ENCODE peak calls at places on chromosomes 16 and 17, in ten cellular contexts. One of them, this sample, is unnamed.

GRCh38 chr17:44602970-44603369 is 45.7 kb downstream of the FZD2 start:
- DNase-seq in AG09319: no peak
- DNase-seq in endodermal cell: no peak
- DNase-seq in ascending aorta: no peak
- DNase-seq in fibroblast of pulmonary artery: no peak
- DNase-seq in H9: no peak
- DNase-seq in GM06990: no peak
- DNase-seq in CD14-positive monocyte: no peak
- DNase-seq in omental fat pad: no peak
- DNase-seq in HFFc6: no peak
- DNase-seq in this sample: no peak

GRCh38 chr17:3886776-3887175 is 6.1 kb downstream of the CAMKK1 start:
- DNase-seq in AG09319: no peak
- DNase-seq in endodermal cell: no peak
- DNase-seq in ascending aorta: peak
- DNase-seq in fibroblast of pulmonary artery: no peak
- DNase-seq in H9: no peak
- DNase-seq in GM06990: no peak
- DNase-seq in CD14-positive monocyte: peak
- DNase-seq in omental fat pad: no peak
- DNase-seq in HFFc6: no peak
- DNase-seq in this sample: no peak

GRCh38 chr17:9309216-9309615 is 266.4 kb downstream of the STX8 start:
- DNase-seq in AG09319: no peak
- DNase-seq in endodermal cell: peak
- DNase-seq in ascending aorta: no peak
- DNase-seq in fibroblast of pulmonary artery: no peak
- DNase-seq in H9: no peak
- DNase-seq in GM06990: no peak
- DNase-seq in CD14-positive monocyte: no peak
- DNase-seq in omental fat pad: no peak
- DNase-seq in HFFc6: no peak
- DNase-seq in this sample: no peak

GRCh38 chr17:15261063-15261817 is 3.9 kb downstream of the PMP22 start:
- DNase-seq in AG09319: no peak
- DNase-seq in endodermal cell: peak
- DNase-seq in ascending aorta: peak
- DNase-seq in fibroblast of pulmonary artery: peak
- DNase-seq in H9: peak
- DNase-seq in GM06990: no peak
- DNase-seq in CD14-positive monocyte: no peak
- DNase-seq in omental fat pad: no peak
- DNase-seq in HFFc6: peak
- DNase-seq in this sample: peak

GRCh38 chr16:85234310-85235235 is 122.3 kb upstream of the CIBAR2 start:
- DNase-seq in AG09319: peak
- DNase-seq in endodermal cell: peak
- DNase-seq in ascending aorta: peak
- DNase-seq in fibroblast of pulmonary artery: peak
- DNase-seq in H9: peak
- DNase-seq in GM06990: no peak
- DNase-seq in CD14-positive monocyte: no peak
- DNase-seq in omental fat pad: no peak
- DNase-seq in HFFc6: peak
- DNase-seq in this sample: no peak

GRCh38 chr17:182164-182751 is 808 bp upstream of the DOC2B start:
- DNase-seq in AG09319: no peak
- DNase-seq in endodermal cell: no peak
- DNase-seq in ascending aorta: no peak
- DNase-seq in fibroblast of pulmonary artery: no peak
- DNase-seq in H9: no peak
- DNase-seq in GM06990: no peak
- DNase-seq in CD14-positive monocyte: no peak
- DNase-seq in omental fat pad: no peak
- DNase-seq in HFFc6: no peak
- DNase-seq in this sample: no peak

GRCh38 chr17:38333635-38334295 is 10.0 kb downstream of the GPR179 start:
- DNase-seq in AG09319: no peak
- DNase-seq in endodermal cell: peak
- DNase-seq in ascending aorta: no peak
- DNase-seq in fibroblast of pulmonary artery: peak
- DNase-seq in H9: peak
- DNase-seq in GM06990: no peak
- DNase-seq in CD14-positive monocyte: peak
- DNase-seq in omental fat pad: no peak
- DNase-seq in HFFc6: no peak
- DNase-seq in this sample: peak

GRCh38 chr16:79417465-79418093 is 183.0 kb downstream of the MAF start:
- DNase-seq in AG09319: no peak
- DNase-seq in endodermal cell: no peak
- DNase-seq in ascending aorta: no peak
- DNase-seq in fibroblast of pulmonary artery: no peak
- DNase-seq in H9: no peak
- DNase-seq in GM06990: no peak
- DNase-seq in CD14-positive monocyte: no peak
- DNase-seq in omental fat pad: no peak
- DNase-seq in HFFc6: no peak
- DNase-seq in this sample: no peak

GRCh38 chr16:28980929-28981328 is 3.9 kb upstream of the LAT start:
- DNase-seq in AG09319: no peak
- DNase-seq in endodermal cell: no peak
- DNase-seq in ascending aorta: no peak
- DNase-seq in fibroblast of pulmonary artery: no peak
- DNase-seq in H9: no peak
- DNase-seq in GM06990: no peak
- DNase-seq in CD14-positive monocyte: no peak
- DNase-seq in omental fat pad: no peak
- DNase-seq in HFFc6: no peak
- DNase-seq in this sample: no peak

GRCh38 chr16:28974437-28975157 is at the start of gene SPNS1:
- DNase-seq in AG09319: peak
- DNase-seq in endodermal cell: peak
- DNase-seq in ascending aorta: peak
- DNase-seq in fibroblast of pulmonary artery: peak
- DNase-seq in H9: peak
- DNase-seq in GM06990: peak
- DNase-seq in CD14-positive monocyte: peak
- DNase-seq in omental fat pad: peak
- DNase-seq in HFFc6: peak
- DNase-seq in this sample: peak

GRCh38 chr16:28975158-28975603 is 603 bp downstream of the SPNS1 start:
- DNase-seq in AG09319: no peak
- DNase-seq in endodermal cell: peak
- DNase-seq in ascending aorta: no peak
- DNase-seq in fibroblast of pulmonary artery: no peak
- DNase-seq in H9: no peak
- DNase-seq in GM06990: no peak
- DNase-seq in CD14-positive monocyte: no peak
- DNase-seq in omental fat pad: no peak
- DNase-seq in HFFc6: no peak
- DNase-seq in this sample: no peak

GRCh38 chr16:28981517-28981916 is 3.3 kb upstream of the LAT start:
- DNase-seq in AG09319: no peak
- DNase-seq in endodermal cell: peak
- DNase-seq in ascending aorta: no peak
- DNase-seq in fibroblast of pulmonary artery: peak
- DNase-seq in H9: peak
- DNase-seq in GM06990: no peak
- DNase-seq in CD14-positive monocyte: no peak
- DNase-seq in omental fat pad: no peak
- DNase-seq in HFFc6: no peak
- DNase-seq in this sample: peak

DNA sequence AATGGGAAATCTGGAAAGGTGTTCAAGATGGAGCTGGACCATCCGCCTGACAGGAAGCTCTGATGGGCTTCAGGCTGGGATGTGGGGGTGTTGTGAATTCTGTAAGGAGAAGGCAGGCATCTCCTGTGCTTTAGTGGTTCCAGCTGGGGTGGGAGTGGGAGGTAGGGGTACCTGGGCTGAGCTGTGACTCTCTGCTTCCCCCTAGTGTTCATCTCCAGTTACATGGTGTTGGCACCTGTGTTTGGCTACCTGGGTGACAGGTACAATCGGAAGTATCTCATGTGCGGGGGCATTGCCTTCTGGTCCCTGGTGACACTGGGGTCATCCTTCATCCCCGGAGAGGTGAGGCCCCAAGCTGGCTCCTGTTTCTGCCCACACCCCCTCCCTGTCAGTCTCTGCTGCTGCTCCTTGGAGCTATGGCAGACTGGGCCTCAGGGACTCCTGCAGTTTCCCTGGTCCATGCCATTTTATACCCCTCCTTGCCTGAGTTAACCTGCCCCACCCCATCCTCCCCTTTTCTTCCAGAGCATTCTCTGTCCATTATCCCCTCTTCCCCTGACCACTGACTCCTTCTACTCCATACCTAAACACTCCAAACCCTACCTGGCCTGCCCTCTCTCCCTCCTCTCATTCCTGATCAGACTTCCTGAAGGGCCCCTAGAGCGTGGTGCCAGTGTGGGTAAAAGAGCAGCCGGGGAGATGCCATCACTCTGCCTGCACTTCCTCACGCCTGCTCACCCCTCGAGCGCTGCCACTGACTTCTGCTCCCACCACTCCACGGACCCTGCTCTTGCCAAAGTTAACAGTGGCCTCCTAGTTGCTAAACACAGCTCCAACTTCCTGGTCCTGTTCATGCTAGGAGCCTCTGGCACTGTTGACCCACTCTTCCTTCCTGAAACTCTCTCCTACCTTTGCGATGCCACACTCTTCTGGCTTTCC is 3.4 kb downstream of the SPNS1 start:
- DNase-seq in AG09319: no peak
- DNase-seq in endodermal cell: peak
- DNase-seq in ascending aorta: no peak
- DNase-seq in fibroblast of pulmonary artery: no peak
- DNase-seq in H9: peak
- DNase-seq in GM06990: no peak
- DNase-seq in CD14-positive monocyte: no peak
- DNase-seq in omental fat pad: no peak
- DNase-seq in HFFc6: no peak
- DNase-seq in this sample: peak
- TF ChIP-seq CTCF in AG09319: peak
- TF ChIP-seq CTCF in endodermal cell: peak
- TF ChIP-seq CTCF in ascending aorta: peak
- TF ChIP-seq CTCF in fibroblast of pulmonary artery: peak
- TF ChIP-seq CTCF in H9: peak
- TF ChIP-seq CTCF in GM06990: peak
- TF ChIP-seq CTCF in CD14-positive monocyte: peak
- TF ChIP-seq CTCF in omental fat pad: no peak
- TF ChIP-seq CTCF in HFFc6: peak
- TF ChIP-seq CTCF in this sample: peak

GRCh38 chr17:72387487-72387886 is 266.7 kb downstream of the SOX9 start:
- DNase-seq in AG09319: peak
- DNase-seq in endodermal cell: no peak
- DNase-seq in ascending aorta: no peak
- DNase-seq in fibroblast of pulmonary artery: peak
- DNase-seq in H9: no peak
- DNase-seq in GM06990: no peak
- DNase-seq in CD14-positive monocyte: no peak
- DNase-seq in omental fat pad: no peak
- DNase-seq in HFFc6: peak
- DNase-seq in this sample: no peak

GRCh38 chr17:72390675-72391501 is 270.1 kb downstream of the SOX9 start:
- DNase-seq in AG09319: no peak
- DNase-seq in endodermal cell: no peak
- DNase-seq in ascending aorta: no peak
- DNase-seq in fibroblast of pulmonary artery: peak
- DNase-seq in H9: no peak
- DNase-seq in GM06990: no peak
- DNase-seq in CD14-positive monocyte: no peak
- DNase-seq in omental fat pad: no peak
- DNase-seq in HFFc6: peak
- DNase-seq in this sample: no peak

GRCh38 chr17:72386619-72387237 is 265.9 kb downstream of the SOX9 start:
- DNase-seq in AG09319: no peak
- DNase-seq in endodermal cell: peak
- DNase-seq in ascending aorta: no peak
- DNase-seq in fibroblast of pulmonary artery: no peak
- DNase-seq in H9: no peak
- DNase-seq in GM06990: no peak
- DNase-seq in CD14-positive monocyte: no peak
- DNase-seq in omental fat pad: no peak
- DNase-seq in HFFc6: no peak
- DNase-seq in this sample: no peak

GRCh38 chr17:72387969-72388368 is 267.1 kb downstream of the SOX9 start:
- DNase-seq in AG09319: no peak
- DNase-seq in endodermal cell: no peak
- DNase-seq in ascending aorta: no peak
- DNase-seq in fibroblast of pulmonary artery: no peak
- DNase-seq in H9: no peak
- DNase-seq in GM06990: no peak
- DNase-seq in CD14-positive monocyte: no peak
- DNase-seq in omental fat pad: no peak
- DNase-seq in HFFc6: no peak
- DNase-seq in this sample: no peak

DNA sequence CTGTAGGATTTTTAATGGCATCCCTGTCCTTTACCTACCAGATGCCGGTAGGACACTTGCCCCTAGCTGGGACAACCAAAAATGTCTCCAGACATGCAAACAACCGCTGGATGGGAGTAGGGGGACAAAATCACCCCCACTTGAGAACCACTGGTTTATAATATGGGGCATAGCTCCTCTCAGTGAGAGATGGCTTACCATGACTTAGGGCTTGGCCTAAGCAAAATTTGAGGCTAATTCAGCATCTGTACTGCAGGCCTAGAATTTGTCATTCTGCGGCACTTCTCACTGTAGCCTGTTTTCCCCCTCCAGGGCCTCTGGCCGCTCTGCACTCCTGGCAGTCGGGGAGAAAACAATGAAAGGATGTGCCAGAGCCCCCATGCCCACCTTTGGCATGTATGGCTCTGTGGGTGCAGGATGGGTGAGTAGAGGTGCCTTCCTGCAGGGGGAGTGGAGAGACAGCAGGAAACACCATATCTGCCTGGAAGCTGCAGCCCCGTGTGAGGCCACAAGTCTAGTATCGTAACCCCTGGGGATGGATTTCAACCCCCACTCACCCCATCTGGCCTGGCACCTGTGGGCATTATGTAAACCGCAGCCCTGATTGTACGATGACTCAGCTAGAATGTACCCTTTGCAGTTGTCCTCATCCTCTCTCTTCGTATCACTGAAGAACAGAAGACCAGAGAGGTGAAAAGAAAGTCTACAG is 268.1 kb downstream of the SOX9 start:
- DNase-seq in AG09319: no peak
- DNase-seq in endodermal cell: peak
- DNase-seq in ascending aorta: no peak
- DNase-seq in fibroblast of pulmonary artery: no peak
- DNase-seq in H9: peak
- DNase-seq in GM06990: peak
- DNase-seq in CD14-positive monocyte: no peak
- DNase-seq in omental fat pad: no peak
- DNase-seq in HFFc6: peak
- DNase-seq in this sample: no peak
- TF ChIP-seq CTCF in AG09319: no peak
- TF ChIP-seq CTCF in endodermal cell: peak
- TF ChIP-seq CTCF in ascending aorta: no peak
- TF ChIP-seq CTCF in fibroblast of pulmonary artery: no peak
- TF ChIP-seq CTCF in H9: peak
- TF ChIP-seq CTCF in GM06990: peak
- TF ChIP-seq CTCF in CD14-positive monocyte: no peak
- TF ChIP-seq CTCF in omental fat pad: no peak
- TF ChIP-seq CTCF in HFFc6: peak
- TF ChIP-seq CTCF in this sample: peak

GRCh38 chr17:13940858-13941665 is 128.2 kb upstream of the COX10 start:
- DNase-seq in AG09319: no peak
- DNase-seq in endodermal cell: peak
- DNase-seq in ascending aorta: no peak
- DNase-seq in fibroblast of pulmonary artery: peak
- DNase-seq in H9: peak
- DNase-seq in GM06990: no peak
- DNase-seq in CD14-positive monocyte: no peak
- DNase-seq in omental fat pad: no peak
- DNase-seq in HFFc6: peak
- DNase-seq in this sample: no peak
- TF ChIP-seq CTCF in AG09319: no peak
- TF ChIP-seq CTCF in endodermal cell: peak
- TF ChIP-seq CTCF in ascending aorta: no peak
- TF ChIP-seq CTCF in fibroblast of pulmonary artery: no peak
- TF ChIP-seq CTCF in H9: peak
- TF ChIP-seq CTCF in GM06990: no peak
- TF ChIP-seq CTCF in CD14-positive monocyte: no peak
- TF ChIP-seq CTCF in omental fat pad: no peak
- TF ChIP-seq CTCF in HFFc6: peak
- TF ChIP-seq CTCF in this sample: no peak

GRCh38 chr17:64153565-64153964 is 23.6 kb upstream of the ERN1 start:
- DNase-seq in AG09319: no peak
- DNase-seq in endodermal cell: peak
- DNase-seq in ascending aorta: no peak
- DNase-seq in fibroblast of pulmonary artery: no peak
- DNase-seq in H9: no peak
- DNase-seq in GM06990: no peak
- DNase-seq in CD14-positive monocyte: no peak
- DNase-seq in omental fat pad: no peak
- DNase-seq in HFFc6: no peak
- DNase-seq in this sample: no peak

GRCh38 chr17:64154321-64155089 is 24.6 kb upstream of the ERN1 start:
- DNase-seq in AG09319: no peak
- DNase-seq in endodermal cell: peak
- DNase-seq in ascending aorta: no peak
- DNase-seq in fibroblast of pulmonary artery: no peak
- DNase-seq in H9: no peak
- DNase-seq in GM06990: no peak
- DNase-seq in CD14-positive monocyte: no peak
- DNase-seq in omental fat pad: no peak
- DNase-seq in HFFc6: no peak
- DNase-seq in this sample: no peak

GRCh38 chr17:64150237-64151015 is 20.5 kb upstream of the ERN1 start:
- DNase-seq in AG09319: no peak
- DNase-seq in endodermal cell: peak
- DNase-seq in ascending aorta: peak
- DNase-seq in fibroblast of pulmonary artery: peak
- DNase-seq in H9: no peak
- DNase-seq in GM06990: no peak
- DNase-seq in CD14-positive monocyte: no peak
- DNase-seq in omental fat pad: no peak
- DNase-seq in HFFc6: no peak
- DNase-seq in this sample: no peak

GRCh38 chr17:64151016-64151368 is 21.0 kb upstream of the ERN1 start:
- DNase-seq in AG09319: no peak
- DNase-seq in endodermal cell: no peak
- DNase-seq in ascending aorta: no peak
- DNase-seq in fibroblast of pulmonary artery: no peak
- DNase-seq in H9: no peak
- DNase-seq in GM06990: no peak
- DNase-seq in CD14-positive monocyte: no peak
- DNase-seq in omental fat pad: no peak
- DNase-seq in HFFc6: no peak
- DNase-seq in this sample: no peak

GRCh38 chr17:64152428-64153125 is 22.6 kb upstream of the ERN1 start:
- DNase-seq in AG09319: no peak
- DNase-seq in endodermal cell: peak
- DNase-seq in ascending aorta: no peak
- DNase-seq in fibroblast of pulmonary artery: no peak
- DNase-seq in H9: no peak
- DNase-seq in GM06990: no peak
- DNase-seq in CD14-positive monocyte: no peak
- DNase-seq in omental fat pad: no peak
- DNase-seq in HFFc6: no peak
- DNase-seq in this sample: no peak
- TF ChIP-seq CTCF in AG09319: no peak
- TF ChIP-seq CTCF in endodermal cell: no peak
- TF ChIP-seq CTCF in ascending aorta: no peak
- TF ChIP-seq CTCF in fibroblast of pulmonary artery: no peak
- TF ChIP-seq CTCF in H9: no peak
- TF ChIP-seq CTCF in GM06990: no peak
- TF ChIP-seq CTCF in CD14-positive monocyte: no peak
- TF ChIP-seq CTCF in omental fat pad: no peak
- TF ChIP-seq CTCF in HFFc6: no peak
- TF ChIP-seq CTCF in this sample: no peak